ENCODE peak calls at places on chromosomes 16 and 17, in six cellular contexts. L, A, B, H, N and Y are unnamed samples. For H3K4me1, the result is how much of the 10 kb centered on the place peaks cover.

GRCh38 chr16:2001456-2002355 is 7.9 kb downstream of the ZNF598 start:
- DNase-seq in B (no peak), H (no peak), L (no peak), A (no peak), N (no peak), Y (peak)

GRCh38 chr16:81630632-81631026 is 148.5 kb upstream of the PLCG2 start:
- DNase-seq in N (no peak), B (no peak), H (no peak), L (no peak), A (no peak), Y (no peak)

GRCh38 chr16:89884041-89884421 is 10.6 kb downstream of the TCF25 start:
- DNase-seq in A (no peak), H (no peak), L (no peak), B (no peak), N (no peak), Y (no peak)

GRCh38 chr17:55172612-55173011 is 92.1 kb upstream of the HLF start:
- DNase-seq in B (no peak), A (no peak), N (no peak), H (no peak), L (no peak), Y (no peak)

GRCh38 chr17:72580321-72581127 is 459.7 kb downstream of the SOX9 start:
- DNase-seq in A (no peak), B (no peak), H (no peak), N (no peak), L (no peak), Y (peak)

GRCh38 chr17:4956493-4957061 is 5.7 kb downstream of the ENO3 start:
- DNase-seq in N (no peak), B (no peak), A (no peak), L (no peak), H (no peak), Y (peak)

GRCh38 chr16:22677024-22677830 is 136.7 kb upstream of the HS3ST2 start:
- DNase-seq in N (no peak), B (no peak), A (no peak), H (no peak), L (no peak), Y (no peak)

GRCh38 chr17:58302919-58303551 is 22.3 kb upstream of the MPO start:
- DNase-seq in L (no peak), B (no peak), H (no peak), A (no peak), N (no peak), Y (no peak)

GRCh38 chr17:56665864-56666263 is 72.4 kb downstream of the NOG start:
- DNase-seq in L (no peak), A (no peak), H (no peak), B (no peak), N (no peak), Y (no peak)

GRCh38 chr16:62190426-62190825 is 154.2 kb upstream of the CDH8 start:
- DNase-seq in L (no peak), H (peak), B (no peak), N (no peak), A (no peak), Y (no peak)

GRCh38 chr17:17029938-17030337 is 12.3 kb upstream of the MPRIP start:
- DNase-seq in B (no peak), N (no peak), H (no peak), L (no peak), A (no peak), Y (no peak)

GRCh38 chr16:2462031-2462866 is 2.3 kb downstream of the TEDC2 start:
- DNase-seq in L (peak), A (no peak), H (no peak), B (no peak), N (no peak), Y (peak)

GRCh38 chr16:667113-667779 is 686 bp upstream of the RHOT2 start:
- DNase-seq in H (no peak), B (no peak), L (no peak), A (no peak), N (no peak), Y (no peak)

GRCh38 chr17:68057531-68057952 is 22.0 kb downstream of the KPNA2 start:
- DNase-seq in N (no peak), A (no peak), B (no peak), L (no peak), H (no peak), Y (peak)

GRCh38 chr16:17566075-17566474 is 95.3 kb upstream of the XYLT1 start:
- DNase-seq in L (no peak), A (no peak), B (no peak), H (no peak), N (no peak), Y (no peak)

GRCh38 chr17:28228109-28228840 is 90.7 kb upstream of the TMEM97 start:
- DNase-seq in B (no peak), L (no peak), H (no peak), A (no peak), N (no peak), Y (peak)

GRCh38 chr16:2147981-2148671 is at the start of gene RAB26:
- DNase-seq in H (peak), A (peak), N (peak), L (peak), B (peak), Y (peak)

GRCh38 chr16:8865145-8865882 is 3.5 kb downstream of the CARHSP1 start:
- DNase-seq in N (no peak), H (no peak), B (no peak), A (no peak), L (no peak), Y (no peak)

DNA sequence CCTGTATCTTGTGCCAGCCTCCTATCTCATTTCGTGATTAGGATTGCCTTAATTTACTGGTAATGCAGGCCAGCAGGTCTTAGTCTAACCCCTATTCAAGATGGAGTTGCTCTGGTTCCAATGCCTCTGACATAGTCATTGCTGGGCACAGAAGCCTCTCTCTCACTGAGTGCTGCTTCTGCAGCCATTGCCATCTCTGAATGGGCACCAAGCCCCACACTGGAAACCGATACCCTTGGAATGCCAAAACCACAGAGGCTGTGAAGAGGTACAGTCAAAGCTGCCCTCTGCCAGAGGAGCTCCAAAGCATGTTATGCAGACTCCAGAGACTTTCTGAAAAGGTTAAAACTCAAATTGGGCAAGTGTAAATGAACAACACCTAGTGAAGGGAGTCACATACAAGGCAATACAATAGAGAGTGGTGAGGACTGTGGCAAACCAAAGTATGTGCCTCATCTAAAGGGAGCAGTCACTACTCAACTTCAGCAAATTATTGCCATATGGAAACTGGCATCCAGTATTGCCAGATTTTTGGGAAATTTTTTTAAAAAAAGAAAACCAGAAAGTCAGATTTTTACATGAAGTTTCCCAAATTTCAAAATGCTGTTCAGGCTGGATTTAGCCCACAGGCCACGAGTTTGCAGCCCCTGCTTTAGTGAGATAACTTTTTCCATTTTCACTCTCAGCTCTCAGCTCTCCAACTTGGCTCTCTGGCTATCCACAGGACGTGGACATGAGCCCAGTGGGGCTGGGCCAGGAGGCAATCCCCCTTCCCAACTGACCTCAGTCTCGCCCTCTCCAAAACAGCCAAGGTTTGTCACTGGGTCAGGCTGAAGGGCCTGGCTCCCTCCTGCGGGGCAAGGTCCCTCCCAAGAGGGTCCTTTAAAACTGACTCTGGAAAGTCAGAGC is 2.1 kb upstream of the MMP2 start:
- DNase-seq in H (no peak), N (no peak), L (no peak), B (peak), A (peak), Y (no peak)
- H3K27ac ChIP-seq in H (peak), N (peak), L (peak), B (peak), A (peak), Y (peak)

GRCh38 chr17:78126895-78127239 is 1.7 kb downstream of the TMC6 start:
- DNase-seq in N (no peak), B (no peak), L (no peak), A (no peak), H (no peak), Y (no peak)

GRCh38 chr17:78125976-78126894 is 2.3 kb downstream of the TMC6 start:
- DNase-seq in A (peak), L (no peak), H (no peak), B (no peak), N (no peak), Y (no peak)

GRCh38 chr17:78128616-78129384 is at the start of gene TMC6:
- DNase-seq in N (no peak), H (no peak), L (peak), B (no peak), A (peak), Y (peak)

GRCh38 chr17:78127888-78128615 is 503 bp downstream of the TMC6 start:
- DNase-seq in B (no peak), A (peak), L (no peak), H (no peak), N (no peak), Y (peak)

DNA sequence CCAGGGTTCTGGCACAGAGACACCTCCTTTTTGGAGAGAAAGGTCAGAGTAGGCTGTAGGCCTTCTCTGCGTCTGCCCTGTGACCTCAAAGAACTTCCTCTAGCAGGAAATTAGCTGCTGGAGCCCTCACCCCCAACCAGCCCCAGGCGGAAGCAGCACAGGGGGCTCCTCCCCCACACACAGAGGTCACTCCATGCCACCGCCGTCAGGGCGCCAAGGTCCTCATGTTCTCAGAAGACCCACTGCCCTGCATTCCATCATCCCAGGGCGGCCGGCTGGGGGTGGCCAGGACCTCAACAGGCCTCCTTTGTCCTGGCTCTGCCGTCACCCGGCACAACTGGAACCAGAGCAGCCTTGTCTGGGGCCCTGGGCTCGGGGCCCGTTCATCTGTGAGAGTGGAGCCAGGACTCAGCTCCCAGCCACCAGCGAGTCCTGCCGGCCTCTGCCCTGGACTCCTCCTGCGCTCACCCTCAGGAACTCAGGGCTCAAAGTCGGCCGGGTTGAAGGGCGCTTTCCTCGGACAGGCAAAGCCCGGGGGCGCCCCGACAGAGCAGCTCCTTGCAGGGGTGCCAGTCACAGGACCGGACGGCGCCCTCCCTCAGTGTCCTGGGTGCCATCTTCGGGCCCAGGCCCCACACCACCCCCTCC is 1.2 kb downstream of the TMC6 start:
- DNase-seq in L (peak), B (no peak), N (peak), H (no peak), A (peak), Y (peak)
- H3K4me1 ChIP-seq in L (half or more), B (under half), N (half or more), H (under half), A (half or more), Y (half or more)

DNA sequence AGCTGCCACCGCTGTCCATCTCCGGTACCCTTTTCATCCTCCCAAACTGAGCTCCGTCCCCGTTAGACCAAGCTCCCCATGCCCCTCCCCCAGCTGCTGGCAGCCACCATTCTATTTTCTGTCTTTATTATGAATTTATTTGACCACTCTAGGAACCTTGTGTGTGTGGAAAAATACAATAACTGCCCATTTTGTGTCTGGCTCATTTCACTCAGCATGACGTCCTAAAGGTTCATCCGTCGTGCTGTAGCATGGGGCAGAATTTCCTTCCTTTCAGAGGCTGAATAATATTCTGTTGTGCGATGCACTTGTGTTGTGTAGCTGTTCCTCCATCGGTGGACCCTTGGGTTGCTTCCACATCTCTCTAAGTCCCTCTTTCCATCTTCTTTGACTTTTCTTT is 263.1 kb downstream of the SEC14L1 start:
- DNase-seq in L (no peak), A (no peak), H (no peak), B (no peak), N (no peak), Y (no peak)
- H3K27ac ChIP-seq in L (no peak), A (peak), H (peak), B (no peak), N (no peak), Y (peak)

GRCh38 chr16:27242398-27242797 is 26.2 kb downstream of the NSMCE1 start:
- DNase-seq in H (no peak), L (no peak), B (no peak), A (no peak), N (no peak), Y (no peak)

GRCh38 chr16:27244363-27244755 is 24.2 kb downstream of the NSMCE1 start:
- DNase-seq in B (no peak), H (no peak), A (no peak), N (no peak), L (peak), Y (no peak)

GRCh38 chr16:27245276-27246231 is 23.0 kb downstream of the NSMCE1 start:
- DNase-seq in H (peak), L (peak), N (no peak), B (peak), A (no peak), Y (peak)

GRCh38 chr16:27242868-27243590 is 25.5 kb downstream of the NSMCE1 start:
- DNase-seq in A (no peak), N (no peak), H (peak), B (no peak), L (peak), Y (peak)

GRCh38 chr16:27243725-27244362 is 24.7 kb downstream of the NSMCE1 start:
- DNase-seq in N (no peak), A (no peak), B (no peak), L (peak), H (no peak), Y (no peak)
- H3K4me1 ChIP-seq in N (half or more), A (half or more), B (under half), L (half or more), H (under half), Y (half or more)